ENCODE peak calls at places on chromosomes 13 and 19, in ten cellular contexts. Y, D, X, A, O, K, F, P, E and M are unnamed samples.

GRCh38 chr13:38213307-38213706 is 136.3 kb upstream of the UFM1 start:
- DNase-seq in F (no peak), P (no peak), E (no peak), K (peak; percentile 47), A (no peak), X (peak; percentile 44), Y (peak; percentile 37), D (no peak), O (no peak), M (no peak)

GRCh38 chr13:112648966-112649690 is 40.7 kb upstream of the ATP11A start:
- DNase-seq in D (no peak), E (no peak), F (no peak), K (no peak), Y (no peak), X (no peak), O (no peak), A (peak; percentile 55), P (no peak), M (no peak)

GRCh38 chr19:39481229-39481545 is 549 bp downstream of the TIMM50 start:
- DNase-seq in D (no peak), F (no peak), K (no peak), A (no peak), E (no peak), X (peak; percentile 32), Y (no peak), O (no peak), P (no peak), M (no peak)

GRCh38 chr13:113814435-113814821 is 49.4 kb downstream of the GAS6 start:
- DNase-seq in D (no peak), A (no peak), F (no peak), E (no peak), Y (peak; percentile 48), K (peak; percentile 46), X (peak; percentile 37), O (no peak), P (no peak), M (peak; percentile 79)

GRCh38 chr19:7848779-7849457 is 18.9 kb downstream of the EVI5L start:
- DNase-seq in E (no peak), O (no peak), Y (no peak), X (no peak), K (no peak), P (no peak), A (no peak), D (peak; percentile 46), F (no peak), M (no peak)

GRCh38 chr13:50158385-50159165 is 143.3 kb downstream of the KCNRG start:
- DNase-seq in D (no peak), A (no peak), F (no peak), X (no peak), Y (no peak), E (no peak), P (no peak), O (no peak), K (no peak), M (no peak)

GRCh38 chr13:51282322-51282721 is 57.2 kb upstream of the SERPINE3 start:
- DNase-seq in F (no peak), O (no peak), D (no peak), K (no peak), P (no peak), A (no peak), X (no peak), E (no peak), Y (no peak), M (no peak)

GRCh38 chr13:101258071-101258470 is 158.2 kb downstream of the NALCN start:
- DNase-seq in X (peak; percentile 91), O (no peak), D (no peak), F (peak; percentile 65), A (peak; percentile 6), E (no peak), K (peak; percentile 98), Y (peak; percentile 95), P (peak; percentile 69), M (peak; percentile 70)

GRCh38 chr19:3365447-3366103 is 808 bp upstream of the NFIC start:
- DNase-seq in Y (peak; percentile 13), F (no peak), X (peak; percentile 87), E (no peak), A (peak; percentile 82), P (no peak), O (no peak), D (no peak), K (no peak), M (no peak)

GRCh38 chr19:28429356-28429755 is 783.6 kb downstream of the UQCRFS1 start:
- DNase-seq in P (no peak), F (no peak), K (no peak), A (no peak), X (no peak), Y (no peak), D (no peak), E (no peak), O (no peak), M (no peak)

GRCh38 chr19:43527860-43528622 is 1.0 kb upstream of the ETHE1 start:
- DNase-seq in F (no peak), D (no peak), X (peak; percentile 62), O (no peak), A (no peak), P (peak; percentile 32), E (no peak), K (no peak), Y (no peak), M (no peak)

GRCh38 chr19:14149509-14149994 is 13.2 kb upstream of the ASF1B start:
- DNase-seq in E (peak; percentile 31), P (peak; percentile 84), Y (peak; percentile 19), F (no peak), X (peak; percentile 65), K (no peak), O (no peak), A (no peak), D (peak; percentile 65), M (peak; percentile 12)

GRCh38 chr13:52599037-52599852 is 43.0 kb upstream of the HNRNPA1L2 start:
- DNase-seq in P (no peak), A (no peak), O (no peak), Y (peak; percentile 82), D (no peak), X (peak; percentile 74), K (peak; percentile 60), F (no peak), E (no peak), M (peak; percentile 59)

GRCh38 chr19:51691122-51692064 is 1.7 kb upstream of the SPACA6 start:
- DNase-seq in K (no peak), D (no peak), X (peak; percentile 56), O (no peak), F (no peak), E (no peak), P (peak; percentile 32), A (no peak), Y (peak; percentile 54), M (peak; percentile 75)

GRCh38 chr19:54173951-54174817 is 1.2 kb upstream of the TMC4 start:
- DNase-seq in Y (no peak), O (no peak), E (no peak), P (no peak), A (no peak), F (no peak), D (peak; percentile 43), X (no peak), K (no peak), M (no peak)

GRCh38 chr19:55178781-55179569 is 1.1 kb downstream of the SYT5 start:
- DNase-seq in F (no peak), P (peak; percentile 93), O (peak; percentile 97), K (peak; percentile 95), Y (peak; percentile 72), E (peak; percentile 92), D (peak; percentile 78), A (peak; percentile 85), X (peak; percentile 94), M (peak; percentile 80)

GRCh38 chr19:32779082-32779481 is 59.5 kb downstream of the TDRD12 start:
- DNase-seq in E (no peak), F (no peak), K (no peak), O (no peak), D (no peak), P (no peak), Y (no peak), A (no peak), X (no peak), M (no peak)

GRCh38 chr19:48030073-48030472 is 13.8 kb downstream of the CABP5 start:
- DNase-seq in F (no peak), O (no peak), X (no peak), Y (no peak), D (no peak), A (no peak), K (no peak), E (no peak), P (no peak), M (no peak)

GRCh38 chr13:80265348-80265747 is 75.6 kb downstream of the SPRY2 start:
- DNase-seq in D (no peak), F (no peak), X (peak; percentile 18), K (no peak), Y (no peak), P (no peak), O (no peak), A (no peak), E (no peak), M (no peak)

GRCh38 chr13:27135023-27135422 is 36.6 kb downstream of the USP12 start:
- DNase-seq in E (no peak), P (no peak), K (no peak), X (no peak), F (no peak), Y (no peak), A (no peak), O (no peak), D (no peak), M (no peak)

GRCh38 chr13:106491463-106491862 is 44.0 kb downstream of the EFNB2 start:
- DNase-seq in O (no peak), Y (no peak), P (no peak), A (no peak), F (no peak), E (no peak), K (no peak), X (no peak), D (no peak), M (no peak)

GRCh38 chr13:108086678-108087077 is 128.7 kb downstream of the LIG4 start:
- DNase-seq in O (no peak), P (no peak), F (no peak), E (no peak), Y (peak; percentile 5), A (no peak), X (no peak), K (peak; percentile 0), D (no peak), M (peak; percentile 0)